ENCODE peak calls at places on chromosomes 11 and 22, in eight cellular contexts. V is suprapubic skin, C is HCT116, U is GM23338, Z is cardiac muscle cell, H is fibroblast of lung, K is GM23248, L is adrenal gland. Q is an unnamed sample. For H3K4me1 and H3K36me3, the result is how much of the 10 kb centered on the place peaks cover.

GRCh38 chr22:39712081-39712480 is 141.5 kb downstream of the CACNA1I start:
- DNase-seq in U (no peak), K (no peak), L (no peak), V (no peak), C (no peak), Z (no peak), H (no peak), Q (no peak)

GRCh38 chr11:116772443-116773202 is at the start of gene BUD13:
- DNase-seq in K (peak), C (peak), U (peak), V (peak), Z (peak), L (peak), H (peak), Q (peak)

GRCh38 chr11:66336234-66337102 is at the start of gene RIN1:
- DNase-seq in Z (peak), U (peak), C (peak), K (peak), V (peak), L (peak), H (peak), Q (peak)

GRCh38 chr22:20111689-20112622 is 3.9 kb upstream of the RANBP1 start:
- DNase-seq in C (no peak), L (no peak), Z (no peak), U (no peak), K (no peak), V (no peak), H (no peak), Q (no peak)

GRCh38 chr11:91173701-91174100 is 950.9 kb upstream of the CHORDC1 start:
- DNase-seq in Z (no peak), C (no peak), V (no peak), U (no peak), K (no peak), H (peak), L (no peak), Q (no peak)

GRCh38 chr22:40196628-40197027 is 18.9 kb downstream of the TNRC6B start:
- DNase-seq in L (peak), V (peak), Z (peak), H (peak), C (no peak), U (no peak), K (peak), Q (peak)

GRCh38 chr22:41157083-41157482 is 48.0 kb upstream of the L3MBTL2 start:
- DNase-seq in Z (no peak), L (no peak), C (no peak), V (no peak), K (no peak), U (no peak), H (no peak), Q (no peak)

GRCh38 chr11:94128171-94128745 is 383 bp upstream of the PANX1 start:
- DNase-seq in V (no peak), C (no peak), H (no peak), L (peak), Z (no peak), K (peak), U (peak), Q (no peak)

GRCh38 chr22:42623301-42623751 is 8.6 kb upstream of the POLDIP3 start:
- DNase-seq in H (no peak), K (no peak), V (peak), L (peak), U (no peak), Z (no peak), C (no peak), Q (no peak)

GRCh38 chr11:2211113-2211971 is 39.7 kb upstream of the TH start:
- DNase-seq in C (peak), Z (no peak), L (no peak), V (peak), H (no peak), U (no peak), K (no peak), Q (peak)

GRCh38 chr11:5553347-5553746 is 5.0 kb upstream of the OR52H1 start:
- DNase-seq in C (no peak), H (no peak), Z (no peak), L (no peak), V (no peak), U (no peak), K (peak), Q (no peak)

GRCh38 chr11:115566185-115566765 is 62.1 kb upstream of the CADM1 start:
- DNase-seq in C (no peak), V (no peak), K (no peak), U (no peak), H (no peak), Z (no peak), L (no peak), Q (no peak)

GRCh38 chr22:37231406-37232139 is 12.5 kb downstream of the RAC2 start:
- DNase-seq in Z (no peak), U (no peak), K (no peak), V (no peak), C (no peak), H (no peak), L (no peak), Q (no peak)

GRCh38 chr11:640021-640706 is 3.1 kb downstream of the DRD4 start:
- DNase-seq in H (no peak), U (peak), Z (no peak), L (no peak), V (no peak), K (no peak), C (no peak), Q (no peak)

GRCh38 chr22:22427542-22428065 is 80.9 kb downstream of the ZNF280B start:
- DNase-seq in U (no peak), L (no peak), C (no peak), V (no peak), Z (no peak), H (no peak), K (no peak), Q (no peak)
- H3K4me1 ChIP-seq in U (under half), L (under half), C (under half), V (under half), Z (under half), H (under half), K (under half), Q (under half)

GRCh38 chr11:6925007-6925577 is 1.1 kb upstream of the ZNF215 start:
- DNase-seq in V (no peak), C (no peak), K (no peak), H (no peak), U (no peak), Z (no peak), L (no peak), Q (no peak)

GRCh38 chr11:6928916-6929315 is 2.7 kb downstream of the ZNF215 start:
- DNase-seq in Z (no peak), C (no peak), U (no peak), L (no peak), K (no peak), H (no peak), V (no peak), Q (no peak)

GRCh38 chr11:6925636-6926207 is 504 bp upstream of the ZNF215 start:
- DNase-seq in C (peak), Z (peak), L (no peak), H (peak), U (peak), K (peak), V (no peak), Q (no peak)

GRCh38 chr11:6926208-6927029 is at the start of gene ZNF215:
- DNase-seq in K (peak), U (peak), L (peak), V (peak), Z (peak), C (peak), H (peak), Q (no peak)

GRCh38 chr11:6927030-6927617 is 898 bp downstream of the ZNF215 start:
- DNase-seq in Z (no peak), U (peak), C (peak), K (peak), V (no peak), L (no peak), H (peak), Q (no peak)
- H3K27ac ChIP-seq in Z (no peak), U (no peak), C (peak), K (peak), V (no peak), L (no peak), H (peak), Q (no peak)

DNA sequence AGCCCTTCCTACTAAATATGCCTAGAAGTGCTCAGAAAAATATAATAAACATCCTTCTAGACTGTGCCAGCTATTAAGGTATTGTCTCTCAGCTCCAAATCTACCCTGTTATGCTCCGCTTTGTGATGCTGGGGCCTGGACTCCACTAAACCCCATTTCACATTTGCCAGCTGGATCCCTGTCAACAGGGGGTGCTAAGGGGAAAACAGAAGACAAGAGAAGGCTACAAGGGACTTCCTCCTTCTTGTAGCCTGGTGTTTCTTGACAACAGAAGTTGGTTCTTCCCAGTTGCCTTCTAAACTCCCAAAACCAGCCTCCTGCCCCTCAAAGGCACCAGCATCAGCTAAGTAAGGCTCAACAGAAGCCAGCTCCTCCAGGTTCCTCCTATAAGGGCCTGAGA is 5.2 kb downstream of the NUMA1 start:
- DNase-seq in Z (peak), V (no peak), L (no peak), C (no peak), K (no peak), U (peak), H (no peak), Q (no peak)
- H3K36me3 ChIP-seq in Z (under half), V (under half), L (under half), C (under half), K (under half), U (under half), H (under half), Q (under half)

GRCh38 chr22:30930228-30930627 is 38.3 kb downstream of the MORC2 start:
- DNase-seq in K (no peak), L (no peak), V (no peak), U (no peak), C (no peak), H (no peak), Z (no peak), Q (no peak)
- H3K4me1 ChIP-seq in K (under half), L (under half), V (under half), U (under half), C (under half), H (under half), Z (under half), Q (under half)